ENCODE peak calls at places on chromosomes 16 and 17, in eight cellular contexts. P is fibroblast of pulmonary artery, K is HL-60, Q is cardiac muscle cell, U is ascending aorta, H is neural progenitor cell, J is psoas muscle, D is uterus. I is an unnamed sample.

GRCh38 chr17:35891273-35891672 is 11.1 kb upstream of the CCL5 start:
- DNase-seq in P (no peak), K (no peak), Q (no peak), U (no peak), H (no peak), J (no peak), D (no peak), I (no peak)

GRCh38 chr16:51374346-51374745 is 223.3 kb upstream of the SALL1 start:
- DNase-seq in P (peak; percentile 64), K (no peak), Q (no peak), U (no peak), H (no peak), J (no peak), D (no peak), I (no peak)

GRCh38 chr17:3693829-3694231 is 2.1 kb downstream of the P2RX5 start:
- DNase-seq in P (no peak), K (no peak), Q (no peak), U (no peak), H (no peak), J (no peak), D (no peak), I (no peak)

GRCh38 chr16:20971420-20971819 is 70.8 kb downstream of the LYRM1 start:
- DNase-seq in P (no peak), K (no peak), Q (no peak), U (no peak), H (no peak), J (no peak), D (no peak), I (no peak)

GRCh38 chr16:50245417-50246298 is 20.7 kb upstream of the ADCY7 start:
- DNase-seq in P (peak; percentile 42), K (no peak), Q (peak; percentile 77), U (no peak), H (peak; percentile 60), J (no peak), D (no peak), I (no peak)

GRCh38 chr16:10240854-10241613 is 58.8 kb upstream of the GRIN2A start:
- DNase-seq in P (no peak), K (no peak), Q (no peak), U (no peak), H (no peak), J (no peak), D (no peak), I (no peak)

GRCh38 chr16:66486773-66487579 is 59.9 kb downstream of the BEAN1 start:
- DNase-seq in P (peak; percentile 93), K (peak; percentile 59), Q (no peak), U (no peak), H (no peak), J (no peak), D (peak; percentile 11), I (no peak)

GRCh38 chr16:4086153-4086552 is 30.1 kb downstream of the ADCY9 start:
- DNase-seq in P (no peak), K (no peak), Q (no peak), U (no peak), H (no peak), J (peak; percentile 86), D (no peak), I (peak; percentile 73)

GRCh38 chr17:70029019-70029767 is 45.8 kb upstream of the KCNJ16 start:
- DNase-seq in P (no peak), K (no peak), Q (no peak), U (no peak), H (peak; percentile 5), J (no peak), D (no peak), I (no peak)

GRCh38 chr16:81651758-81652718 is 127.1 kb upstream of the PLCG2 start:
- DNase-seq in P (no peak), K (no peak), Q (no peak), U (no peak), H (peak; percentile 44), J (no peak), D (peak; percentile 32), I (no peak)

GRCh38 chr16:79286646-79287423 is 313.7 kb downstream of the MAF start:
- DNase-seq in P (no peak), K (no peak), Q (no peak), U (peak; percentile 19), H (peak; percentile 23), J (peak; percentile 59), D (no peak), I (peak; percentile 51)

GRCh38 chr17:81026266-81027036 is 8.5 kb upstream of the BAIAP2 start:
- DNase-seq in P (no peak), K (no peak), Q (no peak), U (no peak), H (no peak), J (peak; percentile 52), D (no peak), I (no peak)

GRCh38 chr17:47864791-47865216 is 13.8 kb upstream of the SP6 start:
- DNase-seq in P (no peak), K (no peak), Q (no peak), U (no peak), H (no peak), J (no peak), D (no peak), I (no peak)

GRCh38 chr16:12159028-12159427 is 182.5 kb downstream of the SNX29 start:
- DNase-seq in P (no peak), K (no peak), Q (no peak), U (no peak), H (no peak), J (no peak), D (no peak), I (no peak)

GRCh38 chr17:2071421-2072281 is 16.7 kb downstream of the HIC1 start:
- DNase-seq in P (peak; percentile 87), K (no peak), Q (no peak), U (no peak), H (no peak), J (peak; percentile 73), D (peak; percentile 75), I (peak; percentile 82)

GRCh38 chr17:48909796-48910195 is 1.6 kb downstream of the UBE2Z start:
- DNase-seq in P (no peak), K (no peak), Q (no peak), U (no peak), H (no peak), J (no peak), D (no peak), I (no peak)

DNA sequence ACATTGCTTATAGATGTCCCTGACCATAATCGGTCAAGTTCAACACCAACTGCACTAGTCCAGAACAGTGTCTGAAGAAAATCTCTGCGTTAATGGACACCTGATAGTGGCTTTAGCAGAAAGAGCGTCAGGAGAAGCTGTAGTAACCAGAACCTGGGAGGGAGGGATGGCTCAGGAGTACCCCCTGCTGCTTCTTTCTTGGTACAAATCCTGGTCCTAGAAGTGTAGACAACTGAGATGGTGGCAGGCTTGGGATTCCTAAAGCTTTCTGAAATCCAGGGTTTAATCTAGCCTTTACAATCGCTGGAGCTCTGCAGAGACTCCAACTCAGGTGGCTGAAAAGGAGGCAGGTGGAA is 5.4 kb downstream of the MAP3K14 start:
- DNase-seq in P (no peak), K (no peak), Q (no peak), U (no peak), H (peak; percentile 21), J (no peak), D (no peak), I (no peak)
- TF ChIP-seq CTCF in P (no peak), K (no peak), Q (peak; percentile 11), U (no peak), H (no peak), J (peak; percentile 14), D (no peak), I (no peak)

GRCh38 chr16:59111280-59111679 is 377.2 kb upstream of the GOT2 start:
- DNase-seq in P (no peak), K (no peak), Q (no peak), U (no peak), H (peak; percentile 14), J (no peak), D (no peak), I (no peak)

GRCh38 chr16:59113009-59113408 is 378.9 kb upstream of the GOT2 start:
- DNase-seq in P (no peak), K (no peak), Q (no peak), U (no peak), H (no peak), J (no peak), D (no peak), I (no peak)

GRCh38 chr16:59108374-59108773 is 374.3 kb upstream of the GOT2 start:
- DNase-seq in P (no peak), K (no peak), Q (no peak), U (no peak), H (no peak), J (no peak), D (no peak), I (no peak)
- TF ChIP-seq CTCF in P (no peak), K (no peak), Q (no peak), U (no peak), H (no peak), J (no peak), D (no peak), I (no peak)

DNA sequence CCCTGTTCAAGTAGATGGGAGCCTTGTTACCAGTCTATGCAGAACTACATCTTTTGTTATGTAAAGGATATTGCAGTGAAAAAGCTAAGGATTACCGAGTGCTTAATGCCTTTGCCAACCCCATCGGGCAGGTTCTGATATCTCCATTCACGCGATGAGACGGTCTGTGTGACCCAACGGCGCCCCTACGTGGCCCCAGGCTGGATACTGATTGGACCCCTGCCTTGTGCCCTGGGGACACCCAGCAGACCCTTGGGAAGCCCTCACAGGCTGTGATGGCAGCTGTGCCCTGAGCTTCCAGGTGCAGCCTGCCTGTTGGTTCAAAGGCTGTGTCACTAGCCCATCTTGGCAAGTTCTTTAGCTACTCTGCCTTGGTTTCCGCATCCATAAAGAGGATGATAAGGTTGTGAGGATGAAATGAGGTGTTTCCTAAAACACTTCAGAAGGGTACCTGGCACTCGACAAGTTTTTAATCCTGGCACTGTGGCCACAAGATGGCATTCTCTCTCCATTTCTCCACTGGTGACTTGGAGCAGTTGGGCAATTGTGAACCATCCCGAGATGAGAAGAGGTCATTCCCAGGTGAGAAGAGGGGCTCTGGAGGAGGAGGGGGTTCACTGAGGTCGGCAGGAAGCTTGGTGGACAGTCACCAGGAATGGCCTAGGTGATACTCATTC is 33.6 kb downstream of the HAPSTR1 start:
- DNase-seq in P (no peak), K (no peak), Q (no peak), U (no peak), H (no peak), J (no peak), D (no peak), I (no peak)
- TF ChIP-seq CTCF in P (no peak), K (no peak), Q (no peak), U (no peak), H (no peak), J (no peak), D (no peak), I (no peak)

DNA sequence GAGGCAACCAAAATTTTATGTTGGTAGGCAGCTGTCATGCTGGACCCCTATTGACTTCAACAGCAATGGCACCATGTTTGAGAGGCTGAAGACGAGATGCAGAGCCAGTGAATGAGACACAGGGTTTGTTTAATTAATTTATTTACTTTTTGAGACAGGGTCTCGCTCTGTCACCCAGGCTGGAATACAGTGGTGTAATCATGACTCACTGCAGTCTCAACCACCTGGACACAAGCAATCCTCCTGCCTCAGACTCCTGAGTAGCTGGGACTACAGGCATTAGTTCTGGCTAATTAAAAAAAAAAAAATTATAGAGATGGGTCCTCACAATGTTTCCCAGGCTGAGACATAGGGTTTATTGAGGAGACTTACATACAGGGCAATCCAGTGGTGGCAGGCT is 36.2 kb upstream of the PPM1D start:
- DNase-seq in P (no peak), K (no peak), Q (no peak), U (no peak), H (no peak), J (no peak), D (no peak), I (no peak)
- TF ChIP-seq CTCF in P (no peak), K (no peak), Q (no peak), U (no peak), H (no peak), J (no peak), D (no peak), I (no peak)

GRCh38 chr16:16861546-16861945 is 482.6 kb downstream of the NPIPA7 start:
- DNase-seq in P (peak; percentile 21), K (no peak), Q (peak; percentile 82), U (no peak), H (peak; percentile 80), J (no peak), D (no peak), I (no peak)
- TF ChIP-seq CTCF in P (peak; percentile 45), K (peak; percentile 62), Q (peak; percentile 47), U (peak; percentile 33), H (peak; percentile 90), J (peak; percentile 62), D (peak; percentile 43), I (peak; percentile 81)

I was measured in left ventricle myocardium inferior.